ENCODE peak calls at places on chromosomes 7 and 10, in seven cellular contexts. Z is testis, K is stomach, R is Panc1, W is thoracic aorta, X is PC-9, I is spleen. Q is an unnamed sample. For H3K27me3 and H3K36me3, the result is how much of the 10 kb centered on the place peaks cover.

GRCh38 chr7:68247566-68247965 is 1250.9 kb downstream of the TYW1 start:
- DNase-seq in X (no peak), R (no peak), W (no peak), Z (no peak), I (no peak), K (no peak), Q (no peak)

GRCh38 chr10:71717056-71717755 is 2.4 kb downstream of the C10orf105 start:
- DNase-seq in Z (no peak), W (no peak), X (no peak), I (no peak), R (no peak), K (no peak), Q (no peak)

GRCh38 chr10:78306358-78306757 is 272.7 kb downstream of the RPS24 start:
- DNase-seq in K (no peak), I (peak), Z (no peak), W (no peak), R (no peak), X (no peak), Q (no peak)

GRCh38 chr10:80465839-80466590 is 11.9 kb downstream of the TSPAN14 start:
- DNase-seq in R (no peak), I (peak), K (no peak), W (no peak), X (no peak), Z (no peak), Q (no peak)

GRCh38 chr10:128078136-128078969 is 47.9 kb downstream of the MKI67 start:
- DNase-seq in R (peak), K (no peak), Z (no peak), X (peak), I (peak), W (no peak), Q (peak)

GRCh38 chr7:37409456-37409855 is 39.2 kb downstream of the ELMO1 start:
- DNase-seq in R (no peak), X (no peak), I (no peak), W (no peak), K (no peak), Z (no peak), Q (no peak)

GRCh38 chr10:45220985-45221384 is 94.4 kb downstream of the OR13A1 start:
- DNase-seq in W (no peak), Z (no peak), K (no peak), X (no peak), R (no peak), I (no peak), Q (no peak)

GRCh38 chr10:31697271-31698168 is 231.1 kb downstream of the ARHGAP12 start:
- DNase-seq in I (peak), Z (peak), X (peak), W (peak), K (peak), R (no peak), Q (no peak)

GRCh38 chr10:120145107-120145506 is 252.6 kb downstream of the SEC23IP start:
- DNase-seq in X (no peak), K (no peak), I (no peak), Z (no peak), W (no peak), R (no peak), Q (no peak)

GRCh38 chr7:31002256-31002655 is 38.5 kb downstream of the GHRHR start:
- DNase-seq in R (no peak), X (no peak), Z (no peak), I (peak), K (no peak), W (no peak), Q (no peak)

GRCh38 chr10:8260645-8261044 is 206.2 kb downstream of the GATA3 start:
- DNase-seq in Z (no peak), K (no peak), I (no peak), X (no peak), W (no peak), R (no peak), Q (no peak)

GRCh38 chr7:26369519-26370385 is 78.1 kb downstream of the SNX10 start:
- DNase-seq in K (no peak), Z (peak), X (peak), W (no peak), R (no peak), I (no peak), Q (peak)

GRCh38 chr10:91549296-91549695 is 83.6 kb downstream of the PPP1R3C start:
- DNase-seq in X (no peak), K (no peak), W (no peak), R (no peak), I (no peak), Z (no peak), Q (no peak)

GRCh38 chr10:97320480-97321031 is 1.5 kb downstream of the FRAT1 start:
- DNase-seq in K (peak), Z (peak), X (no peak), W (no peak), I (peak), R (no peak), Q (peak)

GRCh38 chr7:30254717-30255095 is 29.7 kb upstream of the ZNRF2 start:
- DNase-seq in W (no peak), X (no peak), R (no peak), Z (no peak), K (no peak), I (no peak), Q (no peak)

DNA sequence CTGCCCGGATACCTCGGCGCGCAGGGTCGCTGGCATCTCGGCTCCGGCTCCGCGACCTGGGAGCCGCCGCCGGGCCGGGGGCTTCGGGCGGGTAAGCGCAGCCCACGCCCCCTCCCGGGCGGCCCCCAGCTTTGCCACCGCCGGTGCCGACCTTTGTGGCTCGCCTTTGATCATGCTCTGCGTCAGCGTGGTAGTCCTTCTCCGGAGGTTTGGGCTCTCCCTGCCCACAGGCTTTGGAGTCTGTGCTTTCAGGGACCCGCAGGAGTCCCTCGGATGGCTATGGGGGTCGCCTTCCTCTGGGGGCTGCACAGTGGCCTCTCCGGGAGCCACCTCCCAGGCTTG is 7.3 kb downstream of the ATP6V1F start:
- DNase-seq in K (no peak), R (no peak), X (no peak), Z (no peak), I (no peak), W (no peak), Q (peak)
- H3K4me3 ChIP-seq in K (peak), R (peak), X (no peak), Z (peak), I (peak), W (peak), Q (peak)

DNA sequence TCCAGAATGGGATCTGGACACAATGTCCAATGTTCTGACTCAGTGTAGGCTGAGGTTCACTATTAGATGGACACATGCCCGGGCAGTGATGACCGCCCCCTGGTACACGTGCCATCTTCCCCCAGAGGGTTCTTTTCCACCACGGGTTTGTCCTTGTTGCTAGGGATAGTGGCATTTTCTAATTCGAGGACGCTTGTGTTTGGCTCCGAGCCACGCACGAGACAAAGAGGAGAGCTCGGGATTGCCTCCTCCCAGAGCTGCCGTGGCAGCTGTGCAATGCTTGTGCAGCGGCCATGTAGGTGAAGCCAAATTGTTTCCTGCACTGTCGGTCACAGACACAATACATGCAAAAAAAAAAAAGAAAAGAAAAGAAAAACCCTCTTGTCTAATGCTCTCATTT is 207.5 kb downstream of the PAXIP1 start:
- DNase-seq in X (no peak), R (no peak), Z (no peak), K (no peak), W (no peak), I (no peak), Q (no peak)
- H3K27me3 ChIP-seq in X (half or more), R (under half), Z (under half), K (under half), W (under half), I (under half), Q (under half)

GRCh38 chr10:125064681-125065492 is 95.5 kb downstream of the CTBP2 start:
- DNase-seq in R (no peak), Z (no peak), W (no peak), X (peak), I (no peak), K (no peak), Q (no peak)
- H3K36me3 ChIP-seq in R (under half), Z (under half), W (under half), X (under half), I (under half), K (under half), Q (under half)

GRCh38 chr7:101166603-101166908 is 1.2 kb upstream of the VGF start:
- DNase-seq in W (no peak), R (no peak), Z (no peak), X (no peak), K (no peak), I (no peak), Q (peak)
- H3K4me3 ChIP-seq in W (no peak), R (no peak), Z (no peak), X (no peak), K (no peak), I (no peak), Q (peak)

GRCh38 chr7:149686449-149686848 is 86.9 kb downstream of the ZNF467 start:
- DNase-seq in X (no peak), K (no peak), I (no peak), Z (no peak), R (no peak), W (no peak), Q (no peak)

GRCh38 chr7:149685455-149685854 is 87.9 kb downstream of the ZNF467 start:
- DNase-seq in Z (no peak), I (no peak), X (no peak), K (no peak), R (no peak), W (no peak), Q (no peak)

GRCh38 chr7:149683898-149684297 is 89.5 kb downstream of the ZNF467 start:
- DNase-seq in R (no peak), Z (no peak), X (no peak), K (no peak), I (no peak), W (no peak), Q (no peak)

GRCh38 chr7:149683191-149683590 is 90.2 kb downstream of the ZNF467 start:
- DNase-seq in I (no peak), Z (no peak), X (no peak), W (no peak), R (no peak), K (no peak), Q (no peak)

GRCh38 chr7:149686001-149686400 is 87.4 kb downstream of the ZNF467 start:
- DNase-seq in Z (no peak), K (no peak), I (no peak), X (no peak), W (no peak), R (no peak), Q (no peak)
- H3K27me3 ChIP-seq in Z (under half), K (under half), I (under half), X (under half), W (under half), R (under half), Q (under half)

DNA sequence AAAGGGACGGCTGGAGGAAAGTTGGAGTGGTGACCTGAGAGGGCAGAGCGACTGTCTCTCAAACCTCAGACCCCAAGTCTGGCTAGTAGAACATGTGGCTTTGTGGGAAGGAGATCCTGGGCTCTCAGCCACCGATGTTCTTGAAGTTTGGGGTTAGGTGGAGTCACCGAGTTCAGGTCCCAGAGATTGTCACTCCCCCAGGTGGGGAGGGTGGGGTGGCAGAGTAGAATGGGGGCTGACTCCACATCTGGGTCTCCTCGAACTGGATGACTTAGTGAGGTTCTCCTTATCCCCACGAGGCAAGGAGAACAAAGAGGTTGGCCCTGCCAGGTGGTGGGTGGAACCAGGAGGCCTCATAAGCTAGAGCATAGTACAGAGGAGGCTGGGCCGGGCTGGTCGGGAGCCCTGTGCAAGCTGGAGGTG is 14.7 kb upstream of the PNLIPRP2 start:
- DNase-seq in I (no peak), X (no peak), W (no peak), K (no peak), R (no peak), Z (no peak), Q (no peak)
- H3K36me3 ChIP-seq in I (under half), X (under half), W (under half), K (under half), R (under half), Z (under half), Q (under half)

GRCh38 chr10:24894309-24894708 is 58.1 kb downstream of the PRTFDC1 start:
- DNase-seq in Z (no peak), X (peak), I (no peak), W (no peak), R (no peak), K (no peak), Q (no peak)

GRCh38 chr10:24893127-24893526 is 59.3 kb downstream of the PRTFDC1 start:
- DNase-seq in W (no peak), Z (no peak), R (no peak), K (no peak), X (no peak), I (no peak), Q (no peak)

GRCh38 chr10:24897326-24897926 is 55.0 kb downstream of the PRTFDC1 start:
- DNase-seq in W (no peak), I (no peak), Z (no peak), R (no peak), K (no peak), X (peak), Q (no peak)

GRCh38 chr10:24891823-24892222 is 60.6 kb downstream of the PRTFDC1 start:
- DNase-seq in X (no peak), R (no peak), I (no peak), W (no peak), Z (no peak), K (no peak), Q (no peak)

GRCh38 chr10:24894728-24895127 is 57.7 kb downstream of the PRTFDC1 start:
- DNase-seq in W (no peak), I (no peak), R (no peak), K (no peak), Z (no peak), X (no peak), Q (no peak)
- H3K4me3 ChIP-seq in W (no peak), I (no peak), R (no peak), K (no peak), Z (no peak), X (no peak), Q (no peak)

GRCh38 chr7:19112290-19113000 is 5.0 kb downstream of the TWIST1 start:
- DNase-seq in K (no peak), Z (no peak), I (peak), X (no peak), R (no peak), W (no peak), Q (peak)
- H3K27me3 ChIP-seq in K (half or more), Z (under half), I (half or more), X (under half), R (under half), W (under half), Q (half or more)

GRCh38 chr10:86333813-86334514 is 32.6 kb downstream of the GRID1 start:
- DNase-seq in R (no peak), Z (no peak), I (peak), K (no peak), X (no peak), W (no peak), Q (no peak)
- H3K36me3 ChIP-seq in R (under half), Z (under half), I (under half), K (under half), X (under half), W (under half), Q (under half)

Q was measured in H7.